ENCODE peak calls at places on chromosome 20, in five cellular contexts. I is lower lobe of right lung, C is Panc1, A is transverse colon, E is heart left ventricle. J is an unnamed sample.

GRCh38 chr20:46134716-46135115 is 16.6 kb downstream of the CD40 start:
- DNase-seq in A (no peak), C (no peak), I (no peak), E (no peak), J (no peak)

GRCh38 chr20:53216856-53217576 is 244.9 kb downstream of the TSHZ2 start:
- DNase-seq in A (peak; percentile 70), I (peak; percentile 80), C (peak; percentile 17), E (peak; percentile 46), J (no peak)

GRCh38 chr20:13563854-13564253 is 74.9 kb downstream of the TASP1 start:
- DNase-seq in I (no peak), A (no peak), E (no peak), C (no peak), J (no peak)

GRCh38 chr20:7742479-7742878 is 197.8 kb downstream of the HAO1 start:
- DNase-seq in E (no peak), I (no peak), C (no peak), A (no peak), J (no peak)

GRCh38 chr20:22232923-22233322 is 351.4 kb downstream of the FOXA2 start:
- DNase-seq in I (no peak), E (no peak), C (no peak), A (no peak), J (no peak)

GRCh38 chr20:48686238-48687096 is 141.3 kb downstream of the PREX1 start:
- DNase-seq in A (no peak), C (no peak), E (peak; percentile 66), I (no peak), J (no peak)

GRCh38 chr20:23651117-23651516 is 13.4 kb upstream of the CST3 start:
- DNase-seq in I (no peak), E (no peak), C (no peak), A (no peak), J (no peak)

GRCh38 chr20:36274248-36274841 is 31.8 kb upstream of the DLGAP4 start:
- DNase-seq in E (no peak), C (no peak), I (no peak), A (no peak), J (no peak)

GRCh38 chr20:53914091-53914860 is 156.1 kb downstream of the BCAS1 start:
- DNase-seq in A (peak; percentile 8), C (no peak), E (no peak), I (no peak), J (no peak)

GRCh38 chr20:10864076-10864672 is 190.4 kb upstream of the JAG1 start:
- DNase-seq in A (peak; percentile 86), I (peak; percentile 59), C (no peak), E (peak; percentile 46), J (no peak)

GRCh38 chr20:59747671-59748515 is 143.6 kb downstream of the PHACTR3 start:
- DNase-seq in I (no peak), A (no peak), C (no peak), E (no peak), J (no peak)

GRCh38 chr20:2130668-2131067 is 29.0 kb downstream of the STK35 start:
- DNase-seq in C (no peak), E (no peak), I (no peak), A (no peak), J (no peak)

GRCh38 chr20:48709744-48710143 is 118.1 kb downstream of the PREX1 start:
- DNase-seq in C (no peak), I (no peak), A (no peak), E (no peak), J (no peak)

GRCh38 chr20:25686081-25687077 is 10.3 kb downstream of the ZNF337 start:
- DNase-seq in I (no peak), A (no peak), C (no peak), E (no peak), J (no peak)

GRCh38 chr20:8449120-8449519 is 317.1 kb downstream of the PLCB1 start:
- DNase-seq in C (no peak), E (no peak), I (no peak), A (no peak), J (no peak)

GRCh38 chr20:18577942-18578341 is 9.9 kb upstream of the DTD1 start:
- DNase-seq in I (no peak), A (no peak), C (no peak), E (no peak), J (no peak)

GRCh38 chr20:14334306-14334930 is 3.0 kb downstream of the FLRT3 start:
- DNase-seq in I (no peak), A (no peak), C (no peak), E (no peak), J (peak; percentile 32)

GRCh38 chr20:23937303-23938117 is 51.1 kb downstream of the GGTLC1 start:
- DNase-seq in E (peak; percentile 42), A (peak; percentile 30), C (peak; percentile 17), I (peak; percentile 59), J (no peak)

GRCh38 chr20:764255-764654 is 4.0 kb downstream of the SLC52A3 start:
- DNase-seq in A (no peak), C (no peak), E (no peak), I (no peak), J (no peak)

GRCh38 chr20:25006431-25007167 is 14.0 kb upstream of the APMAP start:
- DNase-seq in A (no peak), C (no peak), I (no peak), E (no peak), J (no peak)

GRCh38 chr20:272718-273117 is 15.2 kb downstream of the DEFB132 start:
- DNase-seq in C (no peak), I (no peak), A (no peak), E (no peak), J (no peak)

GRCh38 chr20:32456869-32457421 is 98.8 kb downstream of the ASXL1 start:
- DNase-seq in C (no peak), I (no peak), E (no peak), A (no peak), J (peak; percentile 65)

GRCh38 chr20:46142124-46142523 is 24.0 kb downstream of the CD40 start:
- DNase-seq in C (no peak), A (no peak), E (no peak), I (no peak), J (no peak)

GRCh38 chr20:55354700-55355099 is 650.6 kb downstream of the CBLN4 start:
- DNase-seq in A (no peak), I (no peak), C (no peak), E (no peak), J (no peak)

GRCh38 chr20:8933391-8933807 is 135.5 kb upstream of the PLCB4 start:
- DNase-seq in E (no peak), C (no peak), A (no peak), I (no peak), J (no peak)

GRCh38 chr20:46237221-46237620 is 71.1 kb downstream of the CDH22 start:
- DNase-seq in C (no peak), A (no peak), I (no peak), E (no peak), J (no peak)

GRCh38 chr20:2859330-2860121 is 13.8 kb upstream of the PTPRA start:
- DNase-seq in I (no peak), E (no peak), A (no peak), C (no peak), J (no peak)

GRCh38 chr20:53555081-53555480 is 38.6 kb downstream of the ZNF217 start:
- DNase-seq in I (no peak), C (no peak), E (no peak), A (no peak), J (no peak)

GRCh38 chr20:23689399-23689690 is 507 bp upstream of the CST4 start:
- DNase-seq in A (no peak), I (no peak), C (no peak), E (no peak), J (no peak)

GRCh38 chr20:47306755-47307370 is 49.6 kb downstream of the ZMYND8 start:
- DNase-seq in C (no peak), E (no peak), A (no peak), I (no peak), J (no peak)

DNA sequence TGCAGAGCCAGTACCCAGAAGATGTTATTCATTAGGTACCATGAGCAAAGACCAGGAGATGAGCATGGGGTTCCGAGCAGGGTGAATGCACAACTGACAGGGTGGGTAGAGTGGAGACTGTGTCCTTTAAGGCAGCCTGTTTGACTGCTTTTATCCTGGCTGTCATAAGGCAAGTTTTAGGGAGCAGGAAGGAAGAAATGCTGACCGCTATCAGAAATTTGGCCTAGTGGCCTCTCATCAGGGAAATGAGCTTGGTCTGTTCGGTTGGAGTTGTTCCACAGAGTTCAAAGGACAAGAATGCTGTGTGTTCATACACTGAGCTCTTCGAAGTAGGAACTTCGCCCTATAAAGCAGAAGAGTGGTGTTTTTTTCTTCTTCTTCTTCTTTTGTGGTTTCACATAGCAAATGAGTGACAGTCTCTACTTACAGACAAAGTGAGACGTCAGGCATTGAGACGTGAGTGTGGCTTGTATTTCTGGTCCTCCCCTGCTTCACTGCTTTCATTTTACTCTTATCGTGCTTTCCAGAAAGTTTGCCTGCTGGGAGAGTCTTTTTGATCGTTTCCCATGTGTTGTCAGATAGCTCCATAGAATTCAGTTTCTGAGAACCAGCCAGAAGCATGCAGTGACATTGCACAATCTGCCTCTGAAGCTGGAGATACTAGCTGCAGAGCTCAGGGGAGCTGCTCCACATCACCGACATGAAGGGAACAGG is at the start of gene CASS4:
- DNase-seq in I (no peak), C (no peak), E (no peak), A (no peak), J (no peak)
- H3K4me3 ChIP-seq in I (peak within 1 kb of the TSS; percentile 51), C (no peak within 1 kb of the TSS), E (no peak within 1 kb of the TSS), A (no peak within 1 kb of the TSS), J (no peak within 1 kb of the TSS)

GRCh38 chr20:57479196-57479595 is 45.7 kb downstream of the CTCFL start:
- DNase-seq in I (no peak), E (no peak), A (no peak), C (no peak), J (no peak)
- H3K27me3 ChIP-seq in I (peaks cover 23% of the 10 kb centered on the region), E (peaks cover 4% of the 10 kb centered on the region), A (peaks cover 6% of the 10 kb centered on the region), C (no peaks in the 10 kb centered on the region), J (no peaks in the 10 kb centered on the region)

DNA sequence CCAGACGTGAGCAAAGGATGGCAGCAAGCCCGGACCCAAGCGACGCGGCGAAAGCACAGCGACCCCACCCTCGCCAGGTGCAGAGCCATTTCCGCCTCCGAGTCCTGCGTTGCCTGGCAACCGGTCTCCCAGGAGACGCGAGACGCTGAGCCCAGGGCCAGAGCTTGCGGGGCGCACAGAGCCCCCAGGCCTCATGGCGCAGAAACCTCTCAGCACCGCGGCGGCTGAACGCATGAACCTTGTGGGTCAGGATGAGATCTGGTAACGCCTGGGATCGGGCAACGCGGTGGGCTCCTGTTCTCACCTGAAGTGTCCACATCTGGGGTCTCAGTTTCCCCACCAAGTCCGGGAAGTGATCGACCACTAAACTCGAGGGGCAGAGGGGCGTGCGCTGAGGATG is 77.7 kb downstream of the ANKRD60 start:
- DNase-seq in A (peak; percentile 63), C (no peak), E (no peak), I (peak; percentile 63), J (no peak)
- H3K4me3 ChIP-seq in A (no peak overlapping the region), C (no peak overlapping the region), E (no peak overlapping the region), I (no peak overlapping the region), J (no peak overlapping the region)

DNA sequence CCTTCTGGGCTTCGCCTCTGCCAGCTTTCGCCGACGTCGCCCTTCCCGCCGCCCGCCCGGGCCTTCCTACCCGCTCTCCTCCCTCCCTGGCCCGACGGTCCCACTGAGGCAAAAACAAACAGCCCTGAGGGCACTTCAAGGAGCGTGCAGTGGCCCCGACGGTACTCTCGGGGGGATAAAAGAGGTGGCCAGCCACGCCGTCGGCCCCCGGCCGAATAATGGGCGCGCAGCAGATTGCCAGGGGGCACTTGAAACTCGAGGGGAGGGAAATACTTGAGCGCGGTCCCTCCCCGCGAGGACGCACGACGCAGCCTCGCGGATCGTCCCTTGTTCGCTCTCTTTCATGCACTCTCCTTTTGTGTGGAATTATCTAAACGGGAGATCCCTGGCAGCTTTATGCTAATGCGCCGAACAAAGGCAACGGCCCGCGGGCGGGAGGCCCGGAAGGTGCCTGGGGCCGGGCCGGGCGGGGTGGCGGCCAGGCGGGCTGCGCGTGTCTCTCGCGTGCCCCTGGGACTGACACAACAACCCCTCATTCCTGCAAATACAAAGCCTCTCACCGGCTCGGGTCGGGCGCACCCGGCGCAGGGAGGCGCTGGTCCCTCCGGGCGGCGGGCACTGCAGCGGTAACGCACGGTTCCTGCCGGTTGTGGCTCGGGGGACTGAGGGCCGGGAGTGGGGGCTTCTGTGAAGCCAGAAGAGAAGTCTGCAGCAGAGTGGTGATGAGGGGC is 3.7 kb upstream of the INSM1 start:
- DNase-seq in I (no peak), A (no peak), C (no peak), E (no peak), J (no peak)
- H3K27me3 ChIP-seq in I (peaks cover 70% of the 10 kb centered on the region), A (peaks cover 98% of the 10 kb centered on the region), C (peaks cover 39% of the 10 kb centered on the region), E (peaks cover 83% of the 10 kb centered on the region), J (peaks cover 75% of the 10 kb centered on the region)

J was measured in kidney epithelial cell.